ENCODE peak calls at places on chromosomes 5 and 9, in eight cellular contexts. N is ovary, K is adrenal gland, E is transverse colon, I is tibial nerve, L is A549, U is heart left ventricle, D is body of pancreas. Y is an unnamed sample.

GRCh38 chr5:143208781-143209510 is 194.5 kb downstream of the NR3C1 start:
- DNase-seq in E (no peak), I (no peak), D (no peak), U (no peak), L (peak), N (no peak), K (no peak), Y (no peak)

GRCh38 chr5:135883441-135883840 is 12.2 kb downstream of the IL9 start:
- DNase-seq in E (no peak), L (no peak), N (no peak), U (no peak), I (no peak), D (no peak), K (no peak), Y (no peak)

GRCh38 chr9:21747171-21747570 is 55.3 kb upstream of the MTAP start:
- DNase-seq in U (no peak), K (no peak), L (no peak), N (no peak), E (no peak), I (no peak), D (no peak), Y (no peak)

GRCh38 chr9:38329980-38330379 is 62.5 kb upstream of the ALDH1B1 start:
- DNase-seq in D (no peak), U (no peak), E (no peak), L (no peak), I (no peak), N (no peak), K (peak), Y (no peak)

GRCh38 chr5:9104576-9105339 is 441.1 kb downstream of the SEMA5A start:
- DNase-seq in N (no peak), L (no peak), I (no peak), D (no peak), E (no peak), U (no peak), K (no peak), Y (no peak)

GRCh38 chr5:163079618-163080017 is 357.8 kb upstream of the CCNG1 start:
- DNase-seq in U (no peak), D (no peak), E (no peak), I (no peak), L (peak), N (no peak), K (no peak), Y (no peak)

GRCh38 chr9:15377625-15378252 is 44.9 kb upstream of the SNAPC3 start:
- DNase-seq in D (no peak), N (no peak), E (no peak), U (no peak), L (no peak), I (no peak), K (no peak), Y (no peak)

GRCh38 chr9:135010921-135011320 is 76.5 kb upstream of the OLFM1 start:
- DNase-seq in U (no peak), N (no peak), D (no peak), E (no peak), I (no peak), L (no peak), K (no peak), Y (no peak)

GRCh38 chr5:170451764-170452365 is 52.0 kb upstream of the KCNIP1 start:
- DNase-seq in N (no peak), D (peak), I (no peak), U (no peak), L (peak), K (no peak), E (no peak), Y (no peak)

GRCh38 chr9:138072897-138073296 is 195.3 kb downstream of the CACNA1B start:
- DNase-seq in D (no peak), E (no peak), I (no peak), N (no peak), K (no peak), U (no peak), L (no peak), Y (no peak)

GRCh38 chr5:154421868-154422267 is 23.9 kb upstream of the SAP30L start:
- DNase-seq in E (no peak), D (no peak), L (peak), K (no peak), U (no peak), I (no peak), N (no peak), Y (peak)

GRCh38 chr5:159094745-159095144 is 5.0 kb downstream of the EBF1 start:
- DNase-seq in U (peak), I (peak), E (peak), D (peak), K (peak), N (peak), L (peak), Y (peak)

GRCh38 chr5:14870347-14871083 is 1.1 kb downstream of the ANKH start:
- DNase-seq in I (no peak), E (peak), N (peak), L (no peak), K (peak), D (no peak), U (peak), Y (peak)

GRCh38 chr5:103674739-103675138 is 112.2 kb upstream of the NUDT12 start:
- DNase-seq in U (no peak), N (no peak), I (no peak), K (no peak), L (no peak), E (no peak), D (peak), Y (no peak)

GRCh38 chr5:137190031-137190430 is 309.1 kb downstream of the SPOCK1 start:
- DNase-seq in L (no peak), E (no peak), I (no peak), U (no peak), D (no peak), N (no peak), K (no peak), Y (no peak)

GRCh38 chr9:135463140-135463539 is 16.4 kb upstream of the PPP1R26 start:
- DNase-seq in L (peak), U (no peak), K (no peak), N (no peak), I (no peak), D (no peak), E (no peak), Y (no peak)

GRCh38 chr9:128841704-128842492 is 12.3 kb upstream of the SPOUT1 start:
- DNase-seq in U (no peak), D (no peak), L (no peak), K (no peak), E (no peak), I (no peak), N (no peak), Y (no peak)

GRCh38 chr5:19986036-19986619 is 1.9 kb downstream of the CDH18 start:
- DNase-seq in L (no peak), E (no peak), U (no peak), N (no peak), K (no peak), D (no peak), I (no peak), Y (no peak)

GRCh38 chr9:113798062-113799030 is 77.8 kb upstream of the ZNF618 start:
- DNase-seq in K (no peak), E (no peak), U (no peak), D (no peak), I (no peak), N (no peak), L (no peak), Y (peak)

GRCh38 chr9:7907636-7908195 is 108.1 kb upstream of the DMAC1 start:
- DNase-seq in D (no peak), N (no peak), I (no peak), L (no peak), U (no peak), K (no peak), E (no peak), Y (no peak)

GRCh38 chr5:58620336-58620735 is 37.5 kb downstream of the RAB3C start:
- DNase-seq in K (no peak), L (no peak), E (no peak), U (no peak), N (no peak), D (no peak), I (no peak), Y (no peak)

GRCh38 chr5:142627371-142628217 is 58.3 kb downstream of the FGF1 start:
- DNase-seq in N (no peak), I (no peak), D (no peak), U (no peak), E (no peak), K (no peak), L (no peak), Y (no peak)

GRCh38 chr9:94918038-94918753 is 191.7 kb downstream of the AOPEP start:
- DNase-seq in N (peak), I (no peak), L (peak), U (no peak), E (no peak), D (no peak), K (peak), Y (no peak)

GRCh38 chr5:106392766-106393165 is 1278.0 kb downstream of the EFNA5 start:
- DNase-seq in K (no peak), L (no peak), N (no peak), D (no peak), U (no peak), I (no peak), E (no peak), Y (no peak)

GRCh38 chr5:93078082-93079038 is 502.7 kb downstream of the NR2F1-AS1 start:
- DNase-seq in K (peak), D (peak), U (peak), N (peak), L (peak), E (peak), I (no peak), Y (no peak)

GRCh38 chr5:110853267-110853666 is 114.5 kb downstream of the SLC25A46 start:
- DNase-seq in U (no peak), E (no peak), D (no peak), I (no peak), L (no peak), N (no peak), K (no peak), Y (no peak)

GRCh38 chr5:8598996-8599395 is 730.0 kb downstream of the MTRR start:
- DNase-seq in E (no peak), I (no peak), L (no peak), N (no peak), U (no peak), K (no peak), D (no peak), Y (no peak)

GRCh38 chr9:134936021-134936761 is 18.5 kb upstream of the FCN1 start:
- DNase-seq in D (no peak), U (no peak), I (no peak), E (no peak), N (no peak), L (no peak), K (no peak), Y (no peak)

GRCh38 chr9:118961857-118962256 is 407.4 kb downstream of the BRINP1 start:
- DNase-seq in K (no peak), I (no peak), E (no peak), U (no peak), D (peak), L (peak), N (no peak), Y (no peak)

GRCh38 chr5:142322747-142323479 is 1.9 kb downstream of the SPRY4 start:
- DNase-seq in K (peak), N (no peak), L (no peak), I (no peak), U (peak), E (no peak), D (peak), Y (no peak)

GRCh38 chr9:98991981-98992884 is 48.5 kb downstream of the COL15A1 start:
- DNase-seq in L (no peak), K (peak), I (no peak), U (no peak), E (no peak), D (no peak), N (no peak), Y (no peak)

GRCh38 chr9:35827486-35827885 is 1.0 kb downstream of the FAM221B start:
- DNase-seq in I (no peak), U (no peak), L (no peak), K (no peak), E (no peak), N (no peak), D (no peak), Y (no peak)

GRCh38 chr5:80057121-80057520 is 22.0 kb downstream of the THBS4 start:
- DNase-seq in I (no peak), K (no peak), N (no peak), D (no peak), U (no peak), E (no peak), L (no peak), Y (no peak)

GRCh38 chr5:122076023-122076422 is 2.0 kb downstream of the LOX start:
- DNase-seq in D (no peak), L (no peak), U (no peak), K (no peak), N (no peak), I (no peak), E (no peak), Y (no peak)

GRCh38 chr5:169701910-169702451 is 64.9 kb downstream of the DOCK2 start:
- DNase-seq in I (no peak), K (no peak), E (no peak), N (no peak), D (no peak), U (no peak), L (peak), Y (no peak)

GRCh38 chr9:1604942-1605560 is 410.1 kb upstream of the SMARCA2 start:
- DNase-seq in D (no peak), I (no peak), E (no peak), U (no peak), K (no peak), L (peak), N (no peak), Y (no peak)

GRCh38 chr9:131310833-131311554 is 21.5 kb downstream of the PLPP7 start:
- DNase-seq in K (peak), U (no peak), L (peak), D (peak), E (peak), I (no peak), N (no peak), Y (no peak)

GRCh38 chr9:34961574-34962480 is 3.7 kb downstream of the PHF24 start:
- DNase-seq in L (peak), I (no peak), E (no peak), N (no peak), D (no peak), K (no peak), U (no peak), Y (peak)

GRCh38 chr9:96877269-96877668 is 23.0 kb upstream of the ZNF782 start:
- DNase-seq in E (no peak), I (no peak), D (no peak), U (no peak), K (no peak), L (no peak), N (no peak), Y (no peak)

GRCh38 chr9:96875460-96876142 is 21.3 kb upstream of the ZNF782 start:
- DNase-seq in L (peak), U (peak), E (peak), N (no peak), D (peak), K (peak), I (no peak), Y (no peak)

GRCh38 chr9:96874201-96874785 is 20.0 kb upstream of the ZNF782 start:
- DNase-seq in N (no peak), E (no peak), I (no peak), K (no peak), U (no peak), L (no peak), D (no peak), Y (no peak)

GRCh38 chr9:96871176-96871575 is 16.9 kb upstream of the ZNF782 start:
- DNase-seq in N (no peak), I (no peak), U (no peak), D (no peak), E (no peak), L (no peak), K (no peak), Y (no peak)

DNA sequence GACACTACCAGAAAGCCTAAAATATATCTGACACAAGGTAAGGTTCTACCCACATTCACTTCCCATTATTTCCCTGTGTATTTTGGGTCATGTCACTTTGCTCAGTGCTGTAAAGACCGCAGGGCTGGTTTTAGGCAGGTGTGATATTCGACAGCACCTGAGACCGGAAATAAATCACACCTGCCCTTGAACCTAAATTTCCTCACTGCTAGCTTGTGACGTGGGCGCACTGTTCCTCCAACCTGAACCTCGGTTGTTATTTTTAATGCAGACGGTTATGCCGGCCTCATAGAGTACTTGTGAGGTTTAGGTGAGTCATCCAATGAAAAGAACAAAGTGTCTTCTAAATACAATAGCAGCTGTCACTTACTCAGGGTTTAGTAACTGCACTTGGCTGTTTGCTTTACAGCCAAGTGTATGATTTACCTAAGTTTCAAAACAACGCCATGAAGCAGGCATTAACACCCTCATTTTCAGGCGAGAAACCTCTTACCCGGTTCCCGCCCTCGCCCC is 20.7 kb upstream of the ZNF782 start:
- DNase-seq in I (no peak), L (peak), K (peak), N (no peak), D (peak), E (peak), U (no peak), Y (no peak)
- H3K4me3 ChIP-seq in I (no peak), L (peak), K (peak), N (no peak), D (no peak), E (peak), U (peak), Y (no peak)

GRCh38 chr9:79054500-79054899 is 517.3 kb upstream of the TLE4 start:
- DNase-seq in U (no peak), I (no peak), K (no peak), D (no peak), E (no peak), N (no peak), L (no peak), Y (no peak)
- TF ChIP-seq POLR2A in U (no peak), I (no peak), K (no peak), D (no peak), E (no peak), N (no peak), L (no peak), Y (no peak)

GRCh38 chr9:136502940-136503550 is 20.2 kb upstream of the SEC16A start:
- DNase-seq in N (no peak), D (no peak), E (no peak), I (no peak), U (no peak), L (no peak), K (no peak), Y (no peak)
- TF ChIP-seq CTCF in N (no peak), D (no peak), E (no peak), I (no peak), U (no peak), L (no peak), K (no peak), Y (no peak)

DNA sequence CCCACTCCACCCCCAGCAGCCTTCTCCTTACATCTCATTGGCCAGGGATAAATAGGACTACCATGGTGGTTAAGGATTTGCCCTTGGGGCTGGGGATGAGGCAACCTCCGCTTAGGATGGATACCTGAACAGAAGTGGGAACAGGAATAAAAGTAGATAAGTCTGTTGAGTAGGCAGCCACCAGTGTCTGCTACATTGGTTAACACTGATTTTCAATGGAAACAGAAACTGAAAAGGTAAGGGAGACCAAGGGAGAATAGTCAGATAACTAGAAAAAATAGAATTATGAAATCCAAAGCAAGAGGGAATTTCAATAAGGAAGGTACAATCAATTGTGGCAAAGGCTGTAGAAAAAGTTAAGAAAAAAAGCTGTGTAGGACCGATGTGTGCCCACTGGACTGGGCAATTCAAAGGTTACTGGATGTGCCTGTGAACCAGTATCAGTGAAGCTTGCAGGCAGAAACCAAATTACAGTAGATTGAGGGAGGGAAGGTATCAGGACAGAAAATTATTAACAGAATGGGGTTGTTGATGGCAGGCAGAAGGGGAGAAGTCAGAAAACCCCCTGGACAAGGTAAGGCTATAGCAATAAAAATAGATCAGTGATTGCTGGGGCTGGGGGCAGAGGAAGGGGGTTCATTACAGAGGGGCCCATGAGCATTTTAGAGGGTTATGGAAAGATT is 48.7 kb downstream of the DNAJC21 start:
- DNase-seq in L (no peak), K (no peak), E (no peak), N (no peak), U (no peak), I (no peak), D (no peak), Y (no peak)
- H3K4me3 ChIP-seq in L (no peak), K (no peak), E (no peak), N (no peak), U (no peak), I (no peak), D (no peak), Y (no peak)

Y was measured in lower leg skin.